ENCODE peak calls at places on chromosomes 3 and 15, in eight cellular contexts. L is activated naive CD4-positive, alpha-beta T cell treated with anti-CD3 and anti-CD28 coated beads, Interleukin-2, amount 50 U/mL, for 16 hours; I is fibroblast of villous mesenchyme; T is AG09319; J is activated T-cell treated with anti-CD3 and anti-CD28 coated beads for 24 hours; R is NCI-H446; V is Peyer's patch; W is endothelial cell of umbilical vein. O is an unnamed sample.

GRCh38 chr15:100284191-100284590 is 57.6 kb downstream of the ADAMTS17 start:
- DNase-seq in L (no peak), I (no peak), T (no peak), J (no peak), R (no peak), V (no peak), W (no peak), O (no peak)

GRCh38 chr3:143288944-143289343 is 169.4 kb downstream of the CHST2 start:
- DNase-seq in L (no peak), I (no peak), T (no peak), J (no peak), R (no peak), V (no peak), W (no peak), O (no peak)

GRCh38 chr3:36366308-36366707 is 14.0 kb upstream of the STAC start:
- DNase-seq in L (no peak), I (no peak), T (no peak), J (no peak), R (no peak), V (no peak), W (no peak), O (no peak)

GRCh38 chr3:154758109-154758868 is 321.8 kb upstream of the MME start:
- DNase-seq in L (no peak), I (peak), T (peak), J (no peak), R (peak), V (no peak), W (peak), O (no peak)

GRCh38 chr3:150931710-150932109 is 26.5 kb upstream of the MINDY4B start:
- DNase-seq in L (no peak), I (no peak), T (no peak), J (no peak), R (peak), V (no peak), W (no peak), O (no peak)

GRCh38 chr3:87127286-87127685 is 99.8 kb upstream of the CHMP2B start:
- DNase-seq in L (no peak), I (peak), T (no peak), J (no peak), R (no peak), V (no peak), W (no peak), O (no peak)

GRCh38 chr3:58164199-58164879 is 46.4 kb downstream of the DNASE1L3 start:
- DNase-seq in L (no peak), I (peak), T (no peak), J (no peak), R (peak), V (peak), W (peak), O (no peak)

GRCh38 chr3:39284457-39284881 is 4.6 kb upstream of the CX3CR1 start:
- DNase-seq in L (no peak), I (peak), T (no peak), J (no peak), R (no peak), V (no peak), W (no peak), O (no peak)

GRCh38 chr15:75235760-75236729 is 22.1 kb upstream of the GOLGA6C start:
- DNase-seq in L (no peak), I (no peak), T (no peak), J (no peak), R (no peak), V (no peak), W (no peak), O (no peak)

GRCh38 chr15:101026686-101027272 is 107.6 kb downstream of the LRRK1 start:
- DNase-seq in L (no peak), I (no peak), T (no peak), J (no peak), R (no peak), V (no peak), W (no peak), O (no peak)

O was measured in stimulated activated naive B cell treated with anti-CD40 and anti-IgM and Interleukin-4, amounts not matched to agents 10 μg/mL and 1 μg/mL and 100 μg/mL, for 72 hours.